ENCODE peak calls at places on chromosomes 12 and 14, in eight cellular contexts. M, J, O, F, B, E, Y and Q are unnamed samples. For H3K9me3, the result is how much of the 10 kb centered on the place peaks cover.

GRCh38 chr12:6570264-6570887 is 2.3 kb upstream of the NOP2 start:
- DNase-seq in O (no peak), Y (peak), F (peak), E (peak), M (no peak), B (no peak), J (no peak), Q (no peak)

GRCh38 chr12:5432011-5432400 is at the start of gene NTF3:
- DNase-seq in O (no peak), E (no peak), B (peak), Y (peak), F (no peak), M (no peak), J (peak), Q (no peak)

GRCh38 chr14:36556811-36557433 is 25.5 kb downstream of the NKX2-8 start:
- DNase-seq in F (no peak), Y (peak), B (no peak), O (no peak), J (peak), M (no peak), E (no peak), Q (no peak)

GRCh38 chr12:64220046-64220445 is 2.0 kb downstream of the KICS2 start:
- DNase-seq in E (no peak), M (no peak), O (no peak), J (no peak), Y (no peak), B (no peak), F (no peak), Q (no peak)

GRCh38 chr12:156945-157344 is 57.0 kb downstream of the SLC6A12 start:
- DNase-seq in E (no peak), J (no peak), M (no peak), O (no peak), Y (no peak), F (no peak), B (no peak), Q (no peak)

GRCh38 chr14:101561145-101561896 is at the start of gene DIO3:
- DNase-seq in M (peak), F (no peak), O (no peak), J (no peak), Y (peak), E (no peak), B (no peak), Q (no peak)

GRCh38 chr12:457676-458075 is 2.1 kb upstream of the B4GALNT3 start:
- DNase-seq in F (no peak), O (no peak), E (no peak), Y (no peak), M (no peak), B (no peak), J (no peak), Q (no peak)

GRCh38 chr12:73506611-73507010 is 1031.0 kb upstream of the ATXN7L3B start:
- DNase-seq in F (no peak), O (no peak), B (no peak), E (no peak), Y (no peak), M (no peak), J (no peak), Q (no peak)

GRCh38 chr14:90757452-90757851 is 58.8 kb downstream of the TTC7B start:
- DNase-seq in B (peak), O (no peak), M (peak), J (no peak), Y (no peak), E (no peak), F (no peak), Q (no peak)

GRCh38 chr12:104747956-104748355 is 210.1 kb downstream of the SLC41A2 start:
- DNase-seq in O (no peak), J (no peak), E (no peak), F (no peak), M (no peak), Y (no peak), B (peak), Q (no peak)

GRCh38 chr12:66107451-66107915 is 23.1 kb downstream of the LLPH start:
- DNase-seq in B (peak), F (no peak), O (peak), M (peak), Y (peak), J (peak), E (peak), Q (no peak)

GRCh38 chr12:132363661-132364347 is 34.4 kb upstream of the GALNT9 start:
- DNase-seq in J (no peak), F (peak), Y (no peak), E (no peak), B (no peak), M (no peak), O (no peak), Q (no peak)

GRCh38 chr12:132360906-132361777 is 31.8 kb upstream of the GALNT9 start:
- DNase-seq in M (no peak), B (no peak), Y (no peak), J (no peak), F (peak), E (no peak), O (no peak), Q (no peak)

GRCh38 chr12:132365226-132365625 is 35.8 kb upstream of the GALNT9 start:
- DNase-seq in J (no peak), M (no peak), F (no peak), Y (no peak), E (no peak), O (no peak), B (no peak), Q (no peak)

GRCh38 chr12:132364348-132364902 is 35.0 kb upstream of the GALNT9 start:
- DNase-seq in Y (no peak), J (no peak), O (no peak), E (no peak), B (no peak), M (no peak), F (peak), Q (no peak)

GRCh38 chr12:132362966-132363660 is 33.7 kb upstream of the GALNT9 start:
- DNase-seq in B (no peak), M (no peak), F (peak), J (no peak), E (no peak), O (no peak), Y (no peak), Q (no peak)
- H3K9me3 ChIP-seq in B (under half), M (under half), F (under half), J (under half), E (under half), O (under half), Y (under half), Q (under half)

GRCh38 chr14:51302319-51303030 is 62.4 kb downstream of the TMX1 start:
- DNase-seq in F (no peak), J (no peak), M (no peak), B (no peak), Y (peak), E (no peak), O (no peak), Q (no peak)
- H3K27ac ChIP-seq in F (no peak), J (no peak), M (no peak), B (no peak), Y (no peak), E (no peak), O (no peak), Q (no peak)

GRCh38 chr14:49677643-49678042 is 10.4 kb downstream of the POLE2 start:
- DNase-seq in J (no peak), F (no peak), Y (no peak), O (no peak), E (no peak), B (no peak), M (no peak), Q (no peak)
- TF ChIP-seq CTCF in J (no peak), F (no peak), Y (no peak), O (no peak), E (no peak), B (no peak), M (no peak), Q (no peak)

GRCh38 chr14:105894978-105895881 is 368.8 kb downstream of the TMEM121 start:
- DNase-seq in J (no peak), E (no peak), M (peak), F (peak), Y (no peak), B (peak), O (no peak), Q (no peak)
- H3K9me3 ChIP-seq in J (under half), E (under half), M (under half), F (under half), Y (under half), B (under half), O (under half), Q (under half)

GRCh38 chr14:59354666-59355065 is 110.5 kb downstream of the GPR135 start:
- DNase-seq in F (no peak), E (no peak), O (no peak), M (no peak), Y (peak), J (peak), B (no peak), Q (no peak)
- H3K27ac ChIP-seq in F (no peak), E (no peak), O (no peak), M (no peak), Y (no peak), J (no peak), B (no peak), Q (no peak)